ENCODE peak calls at places on chromosomes 5 and 9, in five cellular contexts. Z, C, R, E and S are unnamed samples.

GRCh38 chr9:91564081-91564670 is 140.5 kb upstream of the NFIL3 start:
- DNase-seq in C (no peak), E (no peak), R (no peak), Z (no peak), S (no peak)

GRCh38 chr5:149110406-149110805 is 30.9 kb upstream of the ABLIM3 start:
- DNase-seq in Z (peak; percentile 36), R (no peak), E (no peak), C (no peak), S (no peak)

GRCh38 chr9:93237535-93237934 is 53.6 kb downstream of the WNK2 start:
- DNase-seq in R (no peak), C (no peak), Z (no peak), E (no peak), S (no peak)

GRCh38 chr9:107637421-107638420 is 148.2 kb upstream of the KLF4 start:
- DNase-seq in C (no peak), R (no peak), Z (peak; percentile 98), E (no peak), S (peak; percentile 78)

GRCh38 chr9:135864447-135865049 is 42.8 kb downstream of the CAMSAP1 start:
- DNase-seq in Z (peak; percentile 43), R (peak; percentile 10), E (peak; percentile 68), C (peak; percentile 43), S (peak; percentile 66)

GRCh38 chr9:27340876-27341540 is 44.1 kb upstream of the EQTN start:
- DNase-seq in C (no peak), Z (no peak), E (no peak), R (no peak), S (no peak)

GRCh38 chr5:76544268-76544926 is 78.8 kb downstream of the F2RL2 start:
- DNase-seq in R (peak; percentile 70), Z (peak; percentile 13), E (peak; percentile 64), C (no peak), S (peak; percentile 64)

GRCh38 chr5:143023447-143024096 is 253.4 kb downstream of the ARHGAP26 start:
- DNase-seq in Z (peak; percentile 68), R (no peak), E (no peak), C (no peak), S (no peak)

GRCh38 chr9:6007770-6008168 is 7.7 kb downstream of the RANBP6 start:
- DNase-seq in R (peak; percentile 54), C (no peak), E (peak; percentile 78), Z (peak; percentile 42), S (peak; percentile 38)

GRCh38 chr5:61623401-61624069 is 291.5 kb downstream of the ZSWIM6 start:
- DNase-seq in R (peak; percentile 5), E (peak; percentile 15), C (no peak), Z (no peak), S (peak; percentile 60)
- TF ChIP-seq MAFK in R (no peak), E (no peak), C (no peak), Z (no peak), S (no peak)

GRCh38 chr9:1083325-1083913 is 33.3 kb downstream of the DMRT2 start:
- DNase-seq in C (peak; percentile 2), E (no peak), Z (no peak), R (no peak), S (peak; percentile 15)
- TF ChIP-seq MAFK in C (no peak), E (no peak), Z (no peak), R (no peak), S (no peak)

DNA sequence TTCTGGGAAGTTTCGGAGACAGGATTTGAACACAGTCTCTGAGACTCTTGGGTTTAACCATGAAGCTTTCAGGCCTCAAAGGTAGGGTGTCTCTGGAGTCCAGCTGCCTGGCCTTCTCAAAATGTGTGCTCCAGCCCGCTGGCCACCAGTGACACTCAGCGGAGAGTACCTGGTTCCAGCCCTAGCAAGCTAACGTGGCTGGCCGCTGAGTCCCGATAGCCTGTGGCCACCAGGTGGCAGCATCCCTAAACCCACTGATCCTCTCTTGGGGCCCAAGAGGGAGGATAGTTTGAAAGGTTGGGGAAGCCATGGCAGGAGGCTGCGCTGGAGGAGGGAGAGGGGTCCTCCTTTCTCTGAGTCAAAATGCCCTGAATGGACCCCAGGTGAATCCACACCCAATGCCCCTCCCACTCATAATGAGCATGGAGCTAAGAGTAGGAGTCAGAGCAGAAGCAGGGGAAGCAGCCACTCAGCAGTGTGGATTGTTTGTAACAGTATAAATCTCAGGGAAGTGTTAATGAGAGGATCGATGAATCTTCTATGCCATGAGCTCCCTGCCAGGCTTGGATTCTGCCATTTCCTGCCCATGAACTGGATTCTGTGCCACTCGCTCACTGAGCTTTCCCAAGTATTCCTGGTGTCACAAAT is 5.4 kb upstream of the TIFAB start:
- DNase-seq in C (peak; percentile 25), Z (peak; percentile 36), E (peak; percentile 93), R (peak; percentile 56), S (peak; percentile 74)
- TF ChIP-seq MAFK in C (no peak), Z (no peak), E (no peak), R (no peak), S (no peak)

DNA sequence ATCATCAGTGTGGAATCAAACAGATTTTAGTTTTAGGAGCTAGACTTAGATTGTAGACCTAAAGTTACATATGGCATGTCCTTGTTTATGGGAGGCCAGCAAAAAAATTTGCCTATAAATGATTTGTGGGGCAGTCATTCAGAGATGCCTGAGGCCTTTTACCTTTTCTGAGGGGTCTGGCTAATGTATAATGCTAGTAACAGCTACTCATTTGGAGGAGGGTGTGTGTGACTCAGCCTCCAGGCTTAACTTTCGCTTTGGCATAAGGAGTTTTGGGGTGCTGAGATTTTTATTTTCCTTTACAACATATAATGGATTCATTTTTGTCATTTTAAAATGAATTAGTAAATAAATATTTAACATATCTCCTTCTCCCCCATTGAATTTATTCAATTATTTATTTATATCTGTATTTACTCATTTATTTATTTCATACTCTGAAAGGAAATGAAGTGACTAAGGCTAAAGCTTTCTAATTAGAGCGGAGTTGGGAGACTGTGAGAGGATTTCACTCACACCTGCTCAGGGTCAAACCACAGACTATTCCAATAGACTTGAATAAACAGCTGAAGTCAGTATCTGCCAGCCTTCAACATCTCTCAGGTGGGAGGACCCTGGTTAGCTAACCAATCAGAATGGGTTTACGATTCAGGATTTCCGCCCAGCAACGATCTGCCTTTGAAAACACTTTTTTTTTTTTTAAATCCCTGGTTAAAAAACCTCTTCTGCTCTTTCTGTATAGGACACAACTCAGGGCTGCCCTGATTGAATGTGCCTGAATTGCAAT is 487.5 kb upstream of the SGCD start:
- DNase-seq in R (no peak), Z (peak; percentile 0), E (no peak), C (no peak), S (peak; percentile 3)
- TF ChIP-seq MAFK in R (no peak), Z (no peak), E (no peak), C (no peak), S (no peak)